ENCODE peak calls at places on chromosomes 1 and 21, in five cellular contexts. H is endothelial cell; F is CD4-positive, alpha-beta T cell; P is transverse colon; X is natural killer cell. A is an unnamed sample.
A peak's percentile ranks its signal among the peaks of the same experiment; 100 is the strongest.

GRCh38 chr1:93828437-93828756 is 50.6 kb downstream of the DNTTIP2 start:
- DNase-seq in H (no peak), F (no peak), X (no peak), P (no peak), A (no peak)

GRCh38 chr1:47569681-47570470 is 132.0 kb downstream of the FOXD2 start:
- DNase-seq in X (no peak), P (peak; percentile 63), H (peak; percentile 31), F (no peak), A (no peak)

GRCh38 chr1:34066921-34067603 is 98.0 kb downstream of the CSMD2 start:
- DNase-seq in X (no peak), P (no peak), H (no peak), F (no peak), A (no peak)

GRCh38 chr1:119541389-119541788 is 34.4 kb downstream of the HSD3B1 start:
- DNase-seq in P (no peak), F (no peak), X (no peak), H (no peak), A (no peak)

GRCh38 chr1:161200992-161201827 is 957 bp upstream of the NDUFS2 start:
- DNase-seq in F (no peak), H (peak; percentile 34), X (no peak), P (peak; percentile 41), A (no peak)

GRCh38 chr1:96234299-96234698 is 487.3 kb upstream of the PTBP2 start:
- DNase-seq in H (no peak), F (no peak), X (no peak), P (no peak), A (no peak)

GRCh38 chr1:232950919-232951579 is 638 bp downstream of the NTPCR start:
- DNase-seq in H (peak; percentile 13), X (peak; percentile 34), F (no peak), P (peak; percentile 39), A (no peak)

GRCh38 chr1:2209400-2210083 is 15.0 kb upstream of the FAAP20 start:
- DNase-seq in P (no peak), H (no peak), X (no peak), F (no peak), A (no peak)

GRCh38 chr1:158021721-158022120 is 28.3 kb downstream of the KIRREL1 start:
- DNase-seq in P (no peak), F (no peak), X (no peak), H (no peak), A (no peak)

GRCh38 chr1:146032613-146033219 is 11.2 kb upstream of the HJV start:
- DNase-seq in F (no peak), H (no peak), X (no peak), P (no peak), A (no peak)

GRCh38 chr1:236687273-236687672 is 974 bp downstream of the ACTN2 start:
- DNase-seq in P (no peak), X (no peak), F (no peak), H (no peak), A (no peak)

GRCh38 chr1:231408528-231409094 is 13.5 kb downstream of the EGLN1 start:
- DNase-seq in H (no peak), P (no peak), F (no peak), X (no peak), A (no peak)

GRCh38 chr1:179779645-179780272 is 36.7 kb downstream of the FAM163A start:
- DNase-seq in F (no peak), X (no peak), P (no peak), H (no peak), A (no peak)

GRCh38 chr1:26351591-26352337 is 2.2 kb downstream of the CRYBG2 start:
- DNase-seq in P (peak; percentile 35), X (no peak), F (no peak), H (no peak), A (no peak)

GRCh38 chr1:204703826-204704612 is 18.5 kb upstream of the LRRN2 start:
- DNase-seq in P (peak; percentile 9), F (no peak), X (no peak), H (no peak), A (no peak)

GRCh38 chr1:223712856-223713494 is 636 bp downstream of the CAPN2 start:
- DNase-seq in X (peak; percentile 44), H (peak; percentile 24), F (peak; percentile 27), P (peak; percentile 57), A (peak; percentile 12)

GRCh38 chr1:157105988-157106812 is 6.6 kb upstream of the ETV3L start:
- DNase-seq in P (peak; percentile 40), H (no peak), X (no peak), F (no peak), A (no peak)

GRCh38 chr21:44063151-44063912 is 43.9 kb upstream of the PWP2 start:
- DNase-seq in F (no peak), H (no peak), P (no peak), X (no peak), A (no peak)

GRCh38 chr1:200090252-200091159 is 63.0 kb downstream of the NR5A2 start:
- DNase-seq in X (no peak), P (no peak), F (no peak), H (peak; percentile 19), A (no peak)
- TF ChIP-seq CTCF in X (no peak), P (no peak), F (no peak), H (peak; percentile 29), A (peak; percentile 25)

GRCh38 chr1:53593758-53594380 is 134.7 kb downstream of the DMRTB1 start:
- DNase-seq in P (peak; percentile 29), F (no peak), H (peak; percentile 78), X (no peak), A (no peak)
- TF ChIP-seq CTCF in P (peak; percentile 49), F (no peak), H (peak; percentile 35), X (no peak), A (peak; percentile 42)

GRCh38 chr1:43921022-43921421 is 12.6 kb upstream of the ARTN start:
- DNase-seq in X (no peak), F (no peak), P (no peak), H (no peak), A (no peak)
- TF ChIP-seq CTCF in X (no peak), F (no peak), P (no peak), H (no peak), A (no peak)

GRCh38 chr1:214505134-214505533 is 46.3 kb downstream of the PTPN14 start:
- DNase-seq in H (no peak), X (no peak), F (no peak), P (no peak), A (no peak)
- TF ChIP-seq CTCF in H (no peak), X (no peak), F (no peak), P (no peak), A (no peak)

GRCh38 chr21:21101911-21102310 is 103.7 kb downstream of the NCAM2 start:
- DNase-seq in F (no peak), H (peak; percentile 35), P (no peak), X (no peak), A (no peak)
- TF ChIP-seq CTCF in F (no peak), H (no peak), P (no peak), X (no peak), A (peak; percentile 68)

GRCh38 chr1:54329337-54329954 is 76.7 kb downstream of the SSBP3 start:
- DNase-seq in P (no peak), F (no peak), H (no peak), X (no peak), A (no peak)

GRCh38 chr1:54326577-54327385 is 79.4 kb downstream of the SSBP3 start:
- DNase-seq in F (no peak), H (no peak), X (no peak), P (no peak), A (no peak)

GRCh38 chr1:54328117-54328636 is 78.0 kb downstream of the SSBP3 start:
- DNase-seq in H (no peak), X (no peak), F (no peak), P (no peak), A (no peak)

GRCh38 chr1:54325705-54326461 is 80.3 kb downstream of the SSBP3 start:
- DNase-seq in P (no peak), F (no peak), H (no peak), X (no peak), A (no peak)

DNA sequence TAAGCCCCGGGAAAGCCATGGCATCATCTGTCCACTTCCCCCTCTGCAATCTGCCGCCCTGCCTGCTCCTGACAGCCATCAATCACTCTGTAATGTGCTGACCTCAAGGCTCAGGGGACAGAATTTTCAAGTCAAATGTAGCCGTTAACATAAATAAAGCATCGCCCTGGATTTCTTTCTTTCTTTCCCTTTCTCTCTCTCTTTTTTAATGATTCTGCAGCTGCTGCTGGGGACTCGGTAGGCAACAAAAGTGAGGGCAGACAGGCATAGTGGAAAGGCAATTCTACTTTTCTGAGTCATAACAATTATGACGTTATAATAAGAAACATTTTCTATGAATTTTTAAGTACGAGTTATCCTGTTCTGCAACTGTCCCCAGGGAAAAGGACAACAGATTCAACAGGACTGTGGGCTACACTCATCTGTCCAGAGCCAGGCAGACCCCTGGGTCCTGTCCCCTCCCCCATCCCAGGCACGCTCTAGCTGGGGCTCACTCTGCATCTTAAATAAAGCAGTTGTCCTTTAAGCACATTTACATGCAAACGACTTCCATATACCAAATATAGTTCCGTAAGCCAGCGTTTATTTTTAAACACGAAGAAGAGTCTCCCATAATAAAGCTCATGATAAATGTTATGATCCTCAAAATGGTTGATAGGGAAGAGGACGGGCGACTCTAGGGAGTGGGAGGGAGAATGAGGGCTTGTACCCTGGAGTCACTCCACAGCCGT is 78.6 kb downstream of the SSBP3 start:
- DNase-seq in X (no peak), H (no peak), F (no peak), P (no peak), A (no peak)
- TF ChIP-seq CTCF in X (no peak), H (no peak), F (no peak), P (no peak), A (no peak)

GRCh38 chr1:67429011-67429527 is 1.1 kb downstream of the SERBP1 start:
- DNase-seq in H (no peak), F (no peak), X (peak; percentile 63), P (no peak), A (no peak)

GRCh38 chr1:67431869-67432578 is 1.8 kb upstream of the SERBP1 start:
- DNase-seq in F (no peak), P (no peak), X (no peak), H (no peak), A (no peak)

GRCh38 chr1:67431156-67431765 is 1.1 kb upstream of the SERBP1 start:
- DNase-seq in F (no peak), P (no peak), H (no peak), X (no peak), A (no peak)

GRCh38 chr1:67429528-67430357 is 459 bp downstream of the SERBP1 start:
- DNase-seq in H (peak; percentile 43), P (peak; percentile 26), X (peak; percentile 36), F (no peak), A (no peak)

DNA sequence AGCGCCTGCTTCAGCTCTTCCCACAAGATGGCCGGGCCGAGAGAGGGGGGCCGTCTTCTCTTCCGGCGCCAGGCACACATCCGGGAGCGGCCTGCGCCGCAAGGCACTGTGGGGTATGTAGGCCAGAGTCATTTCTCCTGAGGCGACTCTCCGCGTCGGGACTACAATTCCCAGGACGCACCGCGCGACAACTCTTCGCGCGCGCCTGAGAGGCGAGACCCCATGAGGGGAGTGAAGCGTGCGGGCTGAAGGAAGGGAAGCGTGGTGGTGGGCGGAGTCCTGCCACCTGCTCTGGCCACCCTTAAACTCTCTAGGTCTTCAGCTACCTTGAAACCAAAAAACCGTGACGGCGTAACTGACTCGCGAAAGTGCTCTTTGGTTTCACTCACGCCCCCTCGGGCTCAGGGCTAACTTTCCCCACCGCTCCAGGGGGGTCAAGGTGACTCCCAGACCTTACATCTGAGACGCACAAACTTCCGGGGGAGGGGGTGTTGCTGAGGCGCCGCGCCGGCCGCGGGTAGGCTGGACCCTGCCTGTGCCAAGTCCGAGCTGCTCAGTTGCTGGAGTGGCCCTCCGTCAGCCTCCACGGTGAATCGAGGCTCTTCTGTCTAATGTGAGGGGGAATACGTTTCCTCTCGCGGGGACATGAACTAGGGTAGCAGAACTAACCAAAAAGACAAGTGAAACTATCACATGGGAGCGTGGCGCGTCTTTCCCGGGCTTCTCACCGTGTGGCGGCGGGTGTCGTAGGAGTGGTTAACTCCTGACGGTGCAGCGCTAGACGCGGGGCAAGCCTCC is at the start of gene SERBP1:
- DNase-seq in F (peak; percentile 92), X (peak; percentile 91), P (peak; percentile 96), H (peak; percentile 94), A (peak; percentile 71)
- TF ChIP-seq CTCF in F (no peak), X (no peak), P (peak; percentile 14), H (no peak), A (no peak)